ENCODE peak calls at places on chromosomes 11 and 22, in five cellular contexts. F, Q, W, T and Z are unnamed samples.

GRCh38 chr11:68043349-68044144 is 4.7 kb downstream of the TCIRG1 start:
- DNase-seq in W (no peak), F (no peak), T (no peak), Q (peak; percentile 95), Z (no peak)

GRCh38 chr11:27183672-27184457 is 143.2 kb downstream of the BBOX1 start:
- DNase-seq in W (peak; percentile 18), F (peak; percentile 59), Q (peak; percentile 75), T (no peak), Z (peak; percentile 78)

GRCh38 chr11:2807801-2808241 is 77.8 kb downstream of the CDKN1C start:
- DNase-seq in W (no peak), F (no peak), T (no peak), Q (no peak), Z (no peak)

GRCh38 chr11:82003024-82003423 is 730.6 kb downstream of the FAM181B start:
- DNase-seq in Q (no peak), F (no peak), W (no peak), T (no peak), Z (no peak)

GRCh38 chr11:45926536-45927331 is 4.3 kb downstream of the LARGE2 start:
- DNase-seq in F (no peak), Q (no peak), W (no peak), T (no peak), Z (no peak)

GRCh38 chr11:71120346-71120963 is 131.9 kb downstream of the SHANK2 start:
- DNase-seq in W (no peak), T (no peak), Q (peak; percentile 2), F (peak; percentile 60), Z (no peak)

GRCh38 chr22:35037089-35037488 is 28.9 kb upstream of the ISX start:
- DNase-seq in F (no peak), T (no peak), W (no peak), Q (no peak), Z (no peak)

GRCh38 chr11:90476442-90477007 is 253.7 kb upstream of the CHORDC1 start:
- DNase-seq in F (peak; percentile 88), W (peak; percentile 7), T (no peak), Q (peak; percentile 19), Z (peak; percentile 63)

GRCh38 chr11:10379022-10379421 is 74.1 kb downstream of the ADM start:
- DNase-seq in T (no peak), F (no peak), Q (peak; percentile 47), W (no peak), Z (peak; percentile 45)

GRCh38 chr11:384511-384910 is 9.5 kb upstream of the PKP3 start:
- DNase-seq in F (no peak), W (no peak), Q (no peak), T (no peak), Z (no peak)

GRCh38 chr22:25048659-25049657 is 96.4 kb downstream of the KIAA1671 start:
- DNase-seq in W (peak; percentile 79), Q (peak; percentile 50), F (peak; percentile 50), T (peak; percentile 57), Z (peak; percentile 83)

GRCh38 chr11:55658031-55658573 is 3.9 kb upstream of the OR4C6 start:
- DNase-seq in W (no peak), Q (no peak), T (no peak), F (no peak), Z (no peak)

GRCh38 chr22:49825944-49826602 is 1.6 kb downstream of the BRD1 start:
- DNase-seq in Q (peak; percentile 73), T (peak; percentile 66), F (peak; percentile 46), W (peak; percentile 62), Z (peak; percentile 37)

GRCh38 chr11:82080160-82080559 is 653.5 kb downstream of the FAM181B start:
- DNase-seq in W (no peak), Q (no peak), T (no peak), F (peak; percentile 11), Z (no peak)

GRCh38 chr22:45226681-45227186 is 14.0 kb downstream of the KIAA0930 start:
- DNase-seq in W (no peak), F (peak; percentile 54), T (no peak), Q (no peak), Z (no peak)

GRCh38 chr11:107757661-107758060 is 45.8 kb upstream of the SLN start:
- DNase-seq in W (no peak), F (no peak), Q (no peak), T (no peak), Z (no peak)

GRCh38 chr11:111356660-111357048 is 22.4 kb downstream of the POU2AF1 start:
- DNase-seq in F (no peak), Q (no peak), T (no peak), W (no peak), Z (no peak)

GRCh38 chr11:11143849-11144248 is 209.2 kb downstream of the CSNK2A3 start:
- DNase-seq in T (no peak), Q (no peak), W (no peak), F (no peak), Z (no peak)

GRCh38 chr22:37145415-37146385 is 4.0 kb downstream of the IL2RB start:
- DNase-seq in T (no peak), F (peak; percentile 67), Q (no peak), W (no peak), Z (no peak)

GRCh38 chr22:37560682-37561208 is 465 bp downstream of the CDC42EP1 start:
- DNase-seq in F (no peak), W (no peak), Q (peak; percentile 81), T (no peak), Z (peak; percentile 74)

GRCh38 chr11:126591966-126592489 is 236.5 kb downstream of the ST3GAL4 start:
- DNase-seq in W (no peak), Q (no peak), F (no peak), T (no peak), Z (no peak)

GRCh38 chr11:67498544-67498972 is 6.6 kb downstream of the PITPNM1 start:
- DNase-seq in Q (no peak), F (no peak), W (no peak), T (no peak), Z (peak; percentile 20)

GRCh38 chr11:62542111-62542745 is 4.4 kb downstream of the AHNAK start:
- DNase-seq in F (no peak), T (no peak), Q (no peak), W (no peak), Z (no peak)

GRCh38 chr22:29816128-29816527 is 21.9 kb downstream of the ASCC2 start:
- DNase-seq in T (no peak), F (peak; percentile 59), W (no peak), Q (no peak), Z (no peak)

GRCh38 chr11:79353706-79354105 is 87.1 kb downstream of the TENM4 start:
- DNase-seq in F (no peak), W (no peak), Q (no peak), T (no peak), Z (no peak)

GRCh38 chr22:46035742-46036557 is 59.0 kb upstream of the WNT7B start:
- DNase-seq in Q (peak; percentile 99), F (peak; percentile 93), W (peak; percentile 100), T (peak; percentile 99), Z (peak; percentile 99)

GRCh38 chr22:26892401-26893033 is 235.1 kb downstream of the MIAT start:
- DNase-seq in T (no peak), W (no peak), Q (no peak), F (peak; percentile 44), Z (peak; percentile 39)